ENCODE peak calls at places on chromosomes 3 and 15, in ten cellular contexts. One of them, this sample, is unnamed.

GRCh38 chr15:89104172-89104564 is 15.9 kb downstream of the ABHD2 start:
- DNase-seq in stimulated activated CD8-positive, alpha-beta memory T cell treated with anti-CD3 and anti-CD28 coated beads, Interleukin-2, amount 100 ng/mL, for 48 hours: no peak
- DNase-seq in mammary epithelial cell: no peak
- DNase-seq in activated T-cell treated with anti-CD3 and anti-CD28 coated beads, Interleukin-2, amount 50 U/mL, for 1 hour: no peak
- DNase-seq in activated CD4-positive, alpha-beta T cell treated with anti-CD3 and anti-CD28 coated beads for 24 hours: no peak
- DNase-seq in hippocampal formation: no peak
- DNase-seq in neural crest cell: no peak
- DNase-seq in AG04450: no peak
- DNase-seq in stromal cell of bone marrow: peak
- DNase-seq in astrocyte of the spinal cord: no peak
- DNase-seq in this sample: no peak

GRCh38 chr3:139559541-139559940 is 20.0 kb upstream of the RBP1 start:
- DNase-seq in stimulated activated CD8-positive, alpha-beta memory T cell treated with anti-CD3 and anti-CD28 coated beads, Interleukin-2, amount 100 ng/mL, for 48 hours: no peak
- DNase-seq in mammary epithelial cell: peak
- DNase-seq in activated T-cell treated with anti-CD3 and anti-CD28 coated beads, Interleukin-2, amount 50 U/mL, for 1 hour: no peak
- DNase-seq in activated CD4-positive, alpha-beta T cell treated with anti-CD3 and anti-CD28 coated beads for 24 hours: no peak
- DNase-seq in hippocampal formation: no peak
- DNase-seq in neural crest cell: no peak
- DNase-seq in AG04450: no peak
- DNase-seq in stromal cell of bone marrow: no peak
- DNase-seq in astrocyte of the spinal cord: peak
- DNase-seq in this sample: no peak

GRCh38 chr3:24318668-24319287 is 175.9 kb downstream of the THRB start:
- DNase-seq in stimulated activated CD8-positive, alpha-beta memory T cell treated with anti-CD3 and anti-CD28 coated beads, Interleukin-2, amount 100 ng/mL, for 48 hours: no peak
- DNase-seq in mammary epithelial cell: peak
- DNase-seq in activated T-cell treated with anti-CD3 and anti-CD28 coated beads, Interleukin-2, amount 50 U/mL, for 1 hour: no peak
- DNase-seq in activated CD4-positive, alpha-beta T cell treated with anti-CD3 and anti-CD28 coated beads for 24 hours: no peak
- DNase-seq in hippocampal formation: no peak
- DNase-seq in neural crest cell: no peak
- DNase-seq in AG04450: no peak
- DNase-seq in stromal cell of bone marrow: no peak
- DNase-seq in astrocyte of the spinal cord: peak
- DNase-seq in this sample: no peak

GRCh38 chr3:117350386-117350785 is 640.8 kb downstream of the TUSC7 start:
- DNase-seq in stimulated activated CD8-positive, alpha-beta memory T cell treated with anti-CD3 and anti-CD28 coated beads, Interleukin-2, amount 100 ng/mL, for 48 hours: no peak
- DNase-seq in mammary epithelial cell: no peak
- DNase-seq in activated T-cell treated with anti-CD3 and anti-CD28 coated beads, Interleukin-2, amount 50 U/mL, for 1 hour: no peak
- DNase-seq in activated CD4-positive, alpha-beta T cell treated with anti-CD3 and anti-CD28 coated beads for 24 hours: no peak
- DNase-seq in hippocampal formation: no peak
- DNase-seq in neural crest cell: no peak
- DNase-seq in AG04450: no peak
- DNase-seq in stromal cell of bone marrow: no peak
- DNase-seq in astrocyte of the spinal cord: no peak
- DNase-seq in this sample: peak

GRCh38 chr15:36911322-36911944 is 188.9 kb downstream of the MEIS2 start:
- DNase-seq in stimulated activated CD8-positive, alpha-beta memory T cell treated with anti-CD3 and anti-CD28 coated beads, Interleukin-2, amount 100 ng/mL, for 48 hours: no peak
- DNase-seq in mammary epithelial cell: peak
- DNase-seq in activated T-cell treated with anti-CD3 and anti-CD28 coated beads, Interleukin-2, amount 50 U/mL, for 1 hour: no peak
- DNase-seq in activated CD4-positive, alpha-beta T cell treated with anti-CD3 and anti-CD28 coated beads for 24 hours: no peak
- DNase-seq in hippocampal formation: no peak
- DNase-seq in neural crest cell: no peak
- DNase-seq in AG04450: peak
- DNase-seq in stromal cell of bone marrow: peak
- DNase-seq in astrocyte of the spinal cord: peak
- DNase-seq in this sample: peak

GRCh38 chr3:141225939-141226338 is 5.7 kb upstream of the PXYLP1 start:
- DNase-seq in stimulated activated CD8-positive, alpha-beta memory T cell treated with anti-CD3 and anti-CD28 coated beads, Interleukin-2, amount 100 ng/mL, for 48 hours: no peak
- DNase-seq in mammary epithelial cell: no peak
- DNase-seq in activated T-cell treated with anti-CD3 and anti-CD28 coated beads, Interleukin-2, amount 50 U/mL, for 1 hour: no peak
- DNase-seq in activated CD4-positive, alpha-beta T cell treated with anti-CD3 and anti-CD28 coated beads for 24 hours: no peak
- DNase-seq in hippocampal formation: no peak
- DNase-seq in neural crest cell: no peak
- DNase-seq in AG04450: no peak
- DNase-seq in stromal cell of bone marrow: no peak
- DNase-seq in astrocyte of the spinal cord: no peak
- DNase-seq in this sample: no peak

GRCh38 chr3:46344476-46344875 is 9.4 kb upstream of the CCR2 start:
- DNase-seq in stimulated activated CD8-positive, alpha-beta memory T cell treated with anti-CD3 and anti-CD28 coated beads, Interleukin-2, amount 100 ng/mL, for 48 hours: no peak
- DNase-seq in mammary epithelial cell: no peak
- DNase-seq in activated T-cell treated with anti-CD3 and anti-CD28 coated beads, Interleukin-2, amount 50 U/mL, for 1 hour: no peak
- DNase-seq in activated CD4-positive, alpha-beta T cell treated with anti-CD3 and anti-CD28 coated beads for 24 hours: no peak
- DNase-seq in hippocampal formation: no peak
- DNase-seq in neural crest cell: no peak
- DNase-seq in AG04450: no peak
- DNase-seq in stromal cell of bone marrow: no peak
- DNase-seq in astrocyte of the spinal cord: no peak
- DNase-seq in this sample: no peak

GRCh38 chr15:63401078-63401477 is 19.4 kb upstream of the CA12 start:
- DNase-seq in stimulated activated CD8-positive, alpha-beta memory T cell treated with anti-CD3 and anti-CD28 coated beads, Interleukin-2, amount 100 ng/mL, for 48 hours: no peak
- DNase-seq in mammary epithelial cell: peak
- DNase-seq in activated T-cell treated with anti-CD3 and anti-CD28 coated beads, Interleukin-2, amount 50 U/mL, for 1 hour: no peak
- DNase-seq in activated CD4-positive, alpha-beta T cell treated with anti-CD3 and anti-CD28 coated beads for 24 hours: no peak
- DNase-seq in hippocampal formation: no peak
- DNase-seq in neural crest cell: no peak
- DNase-seq in AG04450: no peak
- DNase-seq in stromal cell of bone marrow: no peak
- DNase-seq in astrocyte of the spinal cord: no peak
- DNase-seq in this sample: no peak

GRCh38 chr15:41160639-41161315 is 44.7 kb upstream of the INO80 start:
- DNase-seq in stimulated activated CD8-positive, alpha-beta memory T cell treated with anti-CD3 and anti-CD28 coated beads, Interleukin-2, amount 100 ng/mL, for 48 hours: no peak
- DNase-seq in mammary epithelial cell: no peak
- DNase-seq in activated T-cell treated with anti-CD3 and anti-CD28 coated beads, Interleukin-2, amount 50 U/mL, for 1 hour: no peak
- DNase-seq in activated CD4-positive, alpha-beta T cell treated with anti-CD3 and anti-CD28 coated beads for 24 hours: no peak
- DNase-seq in hippocampal formation: no peak
- DNase-seq in neural crest cell: no peak
- DNase-seq in AG04450: no peak
- DNase-seq in stromal cell of bone marrow: no peak
- DNase-seq in astrocyte of the spinal cord: no peak
- DNase-seq in this sample: no peak

GRCh38 chr15:25811481-25811906 is 51.6 kb downstream of the ATP10A start:
- DNase-seq in stimulated activated CD8-positive, alpha-beta memory T cell treated with anti-CD3 and anti-CD28 coated beads, Interleukin-2, amount 100 ng/mL, for 48 hours: no peak
- DNase-seq in mammary epithelial cell: no peak
- DNase-seq in activated T-cell treated with anti-CD3 and anti-CD28 coated beads, Interleukin-2, amount 50 U/mL, for 1 hour: no peak
- DNase-seq in activated CD4-positive, alpha-beta T cell treated with anti-CD3 and anti-CD28 coated beads for 24 hours: no peak
- DNase-seq in hippocampal formation: no peak
- DNase-seq in neural crest cell: no peak
- DNase-seq in AG04450: no peak
- DNase-seq in stromal cell of bone marrow: no peak
- DNase-seq in astrocyte of the spinal cord: no peak
- DNase-seq in this sample: peak

GRCh38 chr15:35827156-35827555 is 281.2 kb upstream of the DPH6 start:
- DNase-seq in stimulated activated CD8-positive, alpha-beta memory T cell treated with anti-CD3 and anti-CD28 coated beads, Interleukin-2, amount 100 ng/mL, for 48 hours: no peak
- DNase-seq in mammary epithelial cell: peak
- DNase-seq in activated T-cell treated with anti-CD3 and anti-CD28 coated beads, Interleukin-2, amount 50 U/mL, for 1 hour: no peak
- DNase-seq in activated CD4-positive, alpha-beta T cell treated with anti-CD3 and anti-CD28 coated beads for 24 hours: no peak
- DNase-seq in hippocampal formation: no peak
- DNase-seq in neural crest cell: no peak
- DNase-seq in AG04450: no peak
- DNase-seq in stromal cell of bone marrow: no peak
- DNase-seq in astrocyte of the spinal cord: no peak
- DNase-seq in this sample: no peak

GRCh38 chr15:63506537-63507035 is 2.2 kb downstream of the USP3 start:
- DNase-seq in stimulated activated CD8-positive, alpha-beta memory T cell treated with anti-CD3 and anti-CD28 coated beads, Interleukin-2, amount 100 ng/mL, for 48 hours: no peak
- DNase-seq in mammary epithelial cell: no peak
- DNase-seq in activated T-cell treated with anti-CD3 and anti-CD28 coated beads, Interleukin-2, amount 50 U/mL, for 1 hour: no peak
- DNase-seq in activated CD4-positive, alpha-beta T cell treated with anti-CD3 and anti-CD28 coated beads for 24 hours: no peak
- DNase-seq in hippocampal formation: no peak
- DNase-seq in neural crest cell: no peak
- DNase-seq in AG04450: no peak
- DNase-seq in stromal cell of bone marrow: no peak
- DNase-seq in astrocyte of the spinal cord: no peak
- DNase-seq in this sample: peak

GRCh38 chr3:61663728-61664492 is 102.5 kb downstream of the PTPRG start:
- DNase-seq in stimulated activated CD8-positive, alpha-beta memory T cell treated with anti-CD3 and anti-CD28 coated beads, Interleukin-2, amount 100 ng/mL, for 48 hours: no peak
- DNase-seq in mammary epithelial cell: peak
- DNase-seq in activated T-cell treated with anti-CD3 and anti-CD28 coated beads, Interleukin-2, amount 50 U/mL, for 1 hour: no peak
- DNase-seq in activated CD4-positive, alpha-beta T cell treated with anti-CD3 and anti-CD28 coated beads for 24 hours: no peak
- DNase-seq in hippocampal formation: no peak
- DNase-seq in neural crest cell: no peak
- DNase-seq in AG04450: peak
- DNase-seq in stromal cell of bone marrow: peak
- DNase-seq in astrocyte of the spinal cord: peak
- DNase-seq in this sample: no peak

GRCh38 chr3:23253214-23253613 is 50.1 kb downstream of the UBE2E2 start:
- DNase-seq in stimulated activated CD8-positive, alpha-beta memory T cell treated with anti-CD3 and anti-CD28 coated beads, Interleukin-2, amount 100 ng/mL, for 48 hours: no peak
- DNase-seq in mammary epithelial cell: peak
- DNase-seq in activated T-cell treated with anti-CD3 and anti-CD28 coated beads, Interleukin-2, amount 50 U/mL, for 1 hour: no peak
- DNase-seq in activated CD4-positive, alpha-beta T cell treated with anti-CD3 and anti-CD28 coated beads for 24 hours: no peak
- DNase-seq in hippocampal formation: no peak
- DNase-seq in neural crest cell: no peak
- DNase-seq in AG04450: no peak
- DNase-seq in stromal cell of bone marrow: no peak
- DNase-seq in astrocyte of the spinal cord: no peak
- DNase-seq in this sample: no peak

GRCh38 chr3:18740631-18741583 is 315.8 kb upstream of the SATB1 start:
- DNase-seq in stimulated activated CD8-positive, alpha-beta memory T cell treated with anti-CD3 and anti-CD28 coated beads, Interleukin-2, amount 100 ng/mL, for 48 hours: no peak
- DNase-seq in mammary epithelial cell: no peak
- DNase-seq in activated T-cell treated with anti-CD3 and anti-CD28 coated beads, Interleukin-2, amount 50 U/mL, for 1 hour: peak
- DNase-seq in activated CD4-positive, alpha-beta T cell treated with anti-CD3 and anti-CD28 coated beads for 24 hours: peak
- DNase-seq in hippocampal formation: no peak
- DNase-seq in neural crest cell: no peak
- DNase-seq in AG04450: no peak
- DNase-seq in stromal cell of bone marrow: no peak
- DNase-seq in astrocyte of the spinal cord: no peak
- DNase-seq in this sample: peak

GRCh38 chr3:195511136-195511535 is 32.0 kb downstream of the PPP1R2 start:
- DNase-seq in stimulated activated CD8-positive, alpha-beta memory T cell treated with anti-CD3 and anti-CD28 coated beads, Interleukin-2, amount 100 ng/mL, for 48 hours: no peak
- DNase-seq in mammary epithelial cell: no peak
- DNase-seq in activated T-cell treated with anti-CD3 and anti-CD28 coated beads, Interleukin-2, amount 50 U/mL, for 1 hour: no peak
- DNase-seq in activated CD4-positive, alpha-beta T cell treated with anti-CD3 and anti-CD28 coated beads for 24 hours: no peak
- DNase-seq in hippocampal formation: no peak
- DNase-seq in neural crest cell: no peak
- DNase-seq in AG04450: no peak
- DNase-seq in stromal cell of bone marrow: no peak
- DNase-seq in astrocyte of the spinal cord: no peak
- DNase-seq in this sample: no peak

GRCh38 chr3:43165786-43166185 is 59.9 kb upstream of the POMGNT2 start:
- DNase-seq in stimulated activated CD8-positive, alpha-beta memory T cell treated with anti-CD3 and anti-CD28 coated beads, Interleukin-2, amount 100 ng/mL, for 48 hours: no peak
- DNase-seq in mammary epithelial cell: no peak
- DNase-seq in activated T-cell treated with anti-CD3 and anti-CD28 coated beads, Interleukin-2, amount 50 U/mL, for 1 hour: no peak
- DNase-seq in activated CD4-positive, alpha-beta T cell treated with anti-CD3 and anti-CD28 coated beads for 24 hours: no peak
- DNase-seq in hippocampal formation: no peak
- DNase-seq in neural crest cell: no peak
- DNase-seq in AG04450: no peak
- DNase-seq in stromal cell of bone marrow: no peak
- DNase-seq in astrocyte of the spinal cord: no peak
- DNase-seq in this sample: no peak

GRCh38 chr15:51030649-51031316 is 63.9 kb downstream of the TNFAIP8L3 start:
- DNase-seq in stimulated activated CD8-positive, alpha-beta memory T cell treated with anti-CD3 and anti-CD28 coated beads, Interleukin-2, amount 100 ng/mL, for 48 hours: no peak
- DNase-seq in mammary epithelial cell: peak
- DNase-seq in activated T-cell treated with anti-CD3 and anti-CD28 coated beads, Interleukin-2, amount 50 U/mL, for 1 hour: no peak
- DNase-seq in activated CD4-positive, alpha-beta T cell treated with anti-CD3 and anti-CD28 coated beads for 24 hours: no peak
- DNase-seq in hippocampal formation: no peak
- DNase-seq in neural crest cell: no peak
- DNase-seq in AG04450: peak
- DNase-seq in stromal cell of bone marrow: peak
- DNase-seq in astrocyte of the spinal cord: peak
- DNase-seq in this sample: no peak

GRCh38 chr3:124275421-124275820 is 283.5 kb upstream of the ROPN1 start:
- DNase-seq in stimulated activated CD8-positive, alpha-beta memory T cell treated with anti-CD3 and anti-CD28 coated beads, Interleukin-2, amount 100 ng/mL, for 48 hours: no peak
- DNase-seq in mammary epithelial cell: no peak
- DNase-seq in activated T-cell treated with anti-CD3 and anti-CD28 coated beads, Interleukin-2, amount 50 U/mL, for 1 hour: no peak
- DNase-seq in activated CD4-positive, alpha-beta T cell treated with anti-CD3 and anti-CD28 coated beads for 24 hours: no peak
- DNase-seq in hippocampal formation: no peak
- DNase-seq in neural crest cell: no peak
- DNase-seq in AG04450: no peak
- DNase-seq in stromal cell of bone marrow: no peak
- DNase-seq in astrocyte of the spinal cord: no peak
- DNase-seq in this sample: no peak